ENCODE peak calls at places on chromosomes 1 and 21, in five cellular contexts. One of them, this sample, is unnamed.

GRCh38 chr1:61851849-61852692 is 109.8 kb downstream of the PATJ start:
- DNase-seq in neuronal stem cell: peak
- DNase-seq in H9: no peak
- DNase-seq in mesenchymal stem cell: peak
- DNase-seq in H1: no peak
- DNase-seq in this sample: peak

GRCh38 chr1:240766831-240767230 is 154.9 kb upstream of the GREM2 start:
- DNase-seq in neuronal stem cell: no peak
- DNase-seq in H9: no peak
- DNase-seq in mesenchymal stem cell: peak
- DNase-seq in H1: no peak
- DNase-seq in this sample: peak

GRCh38 chr1:106515375-106515774 is 541.1 kb upstream of the PRMT6 start:
- DNase-seq in neuronal stem cell: no peak
- DNase-seq in H9: no peak
- DNase-seq in mesenchymal stem cell: no peak
- DNase-seq in H1: no peak
- DNase-seq in this sample: no peak

GRCh38 chr1:70685300-70686286 is 274.5 kb downstream of the CTH start:
- DNase-seq in neuronal stem cell: peak
- DNase-seq in H9: peak
- DNase-seq in mesenchymal stem cell: peak
- DNase-seq in H1: peak
- DNase-seq in this sample: peak

GRCh38 chr1:53627666-53628065 is 111.3 kb downstream of the GLIS1 start:
- DNase-seq in neuronal stem cell: no peak
- DNase-seq in H9: no peak
- DNase-seq in mesenchymal stem cell: no peak
- DNase-seq in H1: no peak
- DNase-seq in this sample: no peak

GRCh38 chr1:224168859-224169380 is 14.1 kb upstream of the DEGS1 start:
- DNase-seq in neuronal stem cell: no peak
- DNase-seq in H9: no peak
- DNase-seq in mesenchymal stem cell: no peak
- DNase-seq in H1: no peak
- DNase-seq in this sample: peak

GRCh38 chr1:234478481-234479309 is at the start of gene TARBP1:
- DNase-seq in neuronal stem cell: peak
- DNase-seq in H9: peak
- DNase-seq in mesenchymal stem cell: peak
- DNase-seq in H1: peak
- DNase-seq in this sample: peak

GRCh38 chr21:35333831-35334593 is 284.9 kb upstream of the RUNX1 start:
- DNase-seq in neuronal stem cell: no peak
- DNase-seq in H9: no peak
- DNase-seq in mesenchymal stem cell: no peak
- DNase-seq in H1: no peak
- DNase-seq in this sample: no peak

GRCh38 chr1:221694109-221694508 is 47.8 kb downstream of the DUSP10 start:
- DNase-seq in neuronal stem cell: no peak
- DNase-seq in H9: no peak
- DNase-seq in mesenchymal stem cell: no peak
- DNase-seq in H1: no peak
- DNase-seq in this sample: no peak

GRCh38 chr1:154838473-154838872 is 31.6 kb downstream of the KCNN3 start:
- DNase-seq in neuronal stem cell: no peak
- DNase-seq in H9: no peak
- DNase-seq in mesenchymal stem cell: no peak
- DNase-seq in H1: no peak
- DNase-seq in this sample: no peak

GRCh38 chr1:32754282-32755097 is 51.9 kb upstream of the SYNC start:
- DNase-seq in neuronal stem cell: peak
- DNase-seq in H9: peak
- DNase-seq in mesenchymal stem cell: peak
- DNase-seq in H1: no peak
- DNase-seq in this sample: peak

GRCh38 chr1:112341986-112342385 is 54.0 kb upstream of the CTTNBP2NL start:
- DNase-seq in neuronal stem cell: no peak
- DNase-seq in H9: no peak
- DNase-seq in mesenchymal stem cell: no peak
- DNase-seq in H1: no peak
- DNase-seq in this sample: no peak

GRCh38 chr1:45009956-45010854 is 919 bp downstream of the HECTD3 start:
- DNase-seq in neuronal stem cell: peak
- DNase-seq in H9: no peak
- DNase-seq in mesenchymal stem cell: no peak
- DNase-seq in H1: no peak
- DNase-seq in this sample: peak

GRCh38 chr21:30028537-30028936 is 88.7 kb upstream of the GRIK1 start:
- DNase-seq in neuronal stem cell: no peak
- DNase-seq in H9: no peak
- DNase-seq in mesenchymal stem cell: no peak
- DNase-seq in H1: no peak
- DNase-seq in this sample: no peak

GRCh38 chr1:183105449-183105848 is 80.6 kb upstream of the LAMC2 start:
- DNase-seq in neuronal stem cell: no peak
- DNase-seq in H9: no peak
- DNase-seq in mesenchymal stem cell: peak
- DNase-seq in H1: no peak
- DNase-seq in this sample: peak

GRCh38 chr21:34865922-34866271 is 183.2 kb downstream of the RUNX1 start:
- DNase-seq in neuronal stem cell: no peak
- DNase-seq in H9: peak
- DNase-seq in mesenchymal stem cell: peak
- DNase-seq in H1: peak
- DNase-seq in this sample: peak

GRCh38 chr1:199859525-199859924 is 168.0 kb upstream of the NR5A2 start:
- DNase-seq in neuronal stem cell: no peak
- DNase-seq in H9: no peak
- DNase-seq in mesenchymal stem cell: peak
- DNase-seq in H1: no peak
- DNase-seq in this sample: peak

GRCh38 chr21:44914176-44914874 is 6.4 kb downstream of the ITGB2 start:
- DNase-seq in neuronal stem cell: no peak
- DNase-seq in H9: no peak
- DNase-seq in mesenchymal stem cell: no peak
- DNase-seq in H1: no peak
- DNase-seq in this sample: no peak

DNA sequence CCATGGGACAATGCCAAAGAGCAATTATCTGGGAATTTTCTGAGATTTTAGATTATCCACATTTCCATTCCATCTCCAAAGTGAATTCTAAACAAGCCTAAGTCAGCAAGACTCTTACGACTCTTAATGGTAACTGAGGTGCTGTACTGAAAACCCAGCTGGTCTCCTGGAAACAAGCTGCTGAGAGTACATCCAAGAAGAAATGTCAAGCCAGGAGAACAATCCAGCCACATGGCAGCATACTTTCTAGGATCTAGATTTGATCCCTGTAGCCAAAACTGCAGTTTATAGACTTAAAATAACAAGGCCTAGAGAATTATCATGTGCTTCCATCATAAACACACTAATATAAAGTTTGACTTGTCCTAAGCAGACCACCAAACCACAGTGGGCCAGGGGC is 45.8 kb downstream of the KCNH1 start:
- DNase-seq in neuronal stem cell: no peak
- DNase-seq in H9: no peak
- DNase-seq in mesenchymal stem cell: no peak
- DNase-seq in H1: no peak
- DNase-seq in this sample: no peak
- H2BK12ac ChIP-seq in neuronal stem cell: no peak
- H2BK12ac ChIP-seq in H9: no peak
- H2BK12ac ChIP-seq in mesenchymal stem cell: no peak
- H2BK12ac ChIP-seq in H1: no peak
- H2BK12ac ChIP-seq in this sample: no peak

GRCh38 chr1:210072129-210072528 is 134.1 kb downstream of the SYT14 start:
- DNase-seq in neuronal stem cell: no peak
- DNase-seq in H9: no peak
- DNase-seq in mesenchymal stem cell: no peak
- DNase-seq in H1: no peak
- DNase-seq in this sample: peak
- H2BK12ac ChIP-seq in neuronal stem cell: no peak
- H2BK12ac ChIP-seq in H9: no peak
- H2BK12ac ChIP-seq in mesenchymal stem cell: no peak
- H2BK12ac ChIP-seq in H1: no peak
- H2BK12ac ChIP-seq in this sample: no peak

DNA sequence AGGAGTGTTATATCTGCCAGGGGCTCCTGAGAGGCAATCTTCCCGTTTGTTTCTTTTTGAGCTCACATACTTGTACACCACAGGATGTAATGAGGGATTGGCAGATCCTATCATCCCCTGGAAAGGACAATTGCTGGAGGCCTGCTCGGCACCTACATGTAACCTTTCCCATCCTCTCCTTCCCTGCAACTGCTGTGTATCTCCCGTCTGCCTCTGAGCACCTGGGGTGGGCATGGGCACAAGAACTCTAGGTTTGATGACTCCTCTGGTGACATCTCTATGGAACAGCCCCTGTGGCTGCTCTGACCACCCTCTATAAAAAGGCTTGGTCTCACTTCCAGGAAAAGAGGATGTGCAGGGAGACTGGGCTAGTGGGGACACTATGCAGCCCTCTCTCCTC is 25.0 kb upstream of the SMIM12 start:
- DNase-seq in neuronal stem cell: no peak
- DNase-seq in H9: no peak
- DNase-seq in mesenchymal stem cell: no peak
- DNase-seq in H1: no peak
- DNase-seq in this sample: no peak
- H2BK12ac ChIP-seq in neuronal stem cell: no peak
- H2BK12ac ChIP-seq in H9: no peak
- H2BK12ac ChIP-seq in mesenchymal stem cell: no peak
- H2BK12ac ChIP-seq in H1: no peak
- H2BK12ac ChIP-seq in this sample: no peak

DNA sequence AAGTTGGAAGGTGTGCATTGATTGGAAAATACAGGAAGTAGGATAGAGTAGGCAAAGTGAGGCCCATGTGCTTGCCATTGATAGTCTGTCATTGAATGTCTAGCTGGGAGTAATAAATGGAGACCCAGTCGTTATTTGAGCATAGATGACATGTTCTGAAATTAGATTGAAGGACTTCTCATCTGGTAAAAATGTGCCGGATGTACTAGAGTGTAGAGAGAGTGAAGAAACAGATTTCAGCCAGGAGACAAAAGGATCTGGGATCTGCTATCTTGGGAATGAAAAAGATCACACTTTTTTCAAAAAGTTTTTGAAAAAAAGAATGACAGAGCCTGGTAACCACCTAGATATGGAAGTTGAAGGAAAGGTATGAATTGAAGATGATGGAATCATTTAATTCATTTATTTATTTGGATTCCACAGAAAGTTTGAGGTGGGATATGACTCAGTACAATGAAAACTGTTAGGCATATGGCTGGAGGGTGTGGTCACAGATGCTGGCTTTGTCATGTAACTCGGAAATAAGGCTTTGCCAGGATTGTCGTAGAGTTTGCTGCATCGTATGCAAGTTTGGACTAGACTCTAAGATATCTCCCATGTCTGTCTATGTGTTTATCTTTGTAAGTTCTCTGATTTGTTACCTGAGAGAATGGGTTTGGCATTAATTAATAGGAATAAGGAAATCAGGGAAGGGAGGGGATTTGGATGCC is 137.1 kb downstream of the PBX1 start:
- DNase-seq in neuronal stem cell: no peak
- DNase-seq in H9: no peak
- DNase-seq in mesenchymal stem cell: no peak
- DNase-seq in H1: no peak
- DNase-seq in this sample: no peak
- H2BK12ac ChIP-seq in neuronal stem cell: no peak
- H2BK12ac ChIP-seq in H9: no peak
- H2BK12ac ChIP-seq in mesenchymal stem cell: no peak
- H2BK12ac ChIP-seq in H1: no peak
- H2BK12ac ChIP-seq in this sample: no peak

GRCh38 chr1:187283984-187284383 is 455.2 kb downstream of the PLA2G4A start:
- DNase-seq in neuronal stem cell: no peak
- DNase-seq in H9: no peak
- DNase-seq in mesenchymal stem cell: no peak
- DNase-seq in H1: no peak
- DNase-seq in this sample: no peak
- H2BK12ac ChIP-seq in neuronal stem cell: no peak
- H2BK12ac ChIP-seq in H9: no peak
- H2BK12ac ChIP-seq in mesenchymal stem cell: no peak
- H2BK12ac ChIP-seq in H1: no peak
- H2BK12ac ChIP-seq in this sample: no peak